ENCODE peak calls at places on chromosome 1, in five cellular contexts. X is Calu3, Q is mammary epithelial cell, T is C1 segment of cervical spinal cord, M is stromal cell of bone marrow. A is an unnamed sample.

GRCh38 chr1:233440952-233441401 is 113.5 kb downstream of the MAP3K21 start:
- DNase-seq in X (peak; percentile 40), Q (peak; percentile 58), T (no peak), M (peak; percentile 39), A (peak; percentile 6)

GRCh38 chr1:14140800-14141526 is 441.0 kb downstream of the PRDM2 start:
- DNase-seq in X (no peak), Q (no peak), T (peak; percentile 12), M (no peak), A (no peak)

GRCh38 chr1:153881764-153882163 is 41.0 kb downstream of the GATAD2B start:
- DNase-seq in X (no peak), Q (no peak), T (peak; percentile 1), M (no peak), A (no peak)

GRCh38 chr1:43225168-43225567 is 44.6 kb upstream of the TMEM125 start:
- DNase-seq in X (no peak), Q (no peak), T (no peak), M (no peak), A (no peak)

GRCh38 chr1:202812176-202813026 is 1.6 kb downstream of the PCAT6 start:
- DNase-seq in X (peak; percentile 28), Q (peak; percentile 51), T (no peak), M (no peak), A (no peak)

GRCh38 chr1:25146382-25146855 is 85.9 kb downstream of the SYF2 start:
- DNase-seq in X (no peak), Q (no peak), T (no peak), M (no peak), A (no peak)

GRCh38 chr1:112465122-112465521 is 43.6 kb upstream of the WNT2B start:
- DNase-seq in X (peak; percentile 4), Q (peak; percentile 52), T (no peak), M (peak; percentile 41), A (no peak)

GRCh38 chr1:34740161-34740875 is 14.5 kb upstream of the GJB5 start:
- DNase-seq in X (no peak), Q (peak; percentile 13), T (no peak), M (no peak), A (no peak)

GRCh38 chr1:35044406-35044805 is 12.7 kb upstream of the ZMYM6 start:
- DNase-seq in X (no peak), Q (no peak), T (no peak), M (no peak), A (no peak)

GRCh38 chr1:99717005-99717404 is 49.4 kb downstream of the FRRS1 start:
- DNase-seq in X (no peak), Q (no peak), T (no peak), M (no peak), A (no peak)

GRCh38 chr1:40141878-40142535 is 19.2 kb upstream of the RLF start:
- DNase-seq in X (peak; percentile 34), Q (no peak), T (no peak), M (no peak), A (no peak)

GRCh38 chr1:170494369-170494768 is 37.6 kb upstream of the GORAB start:
- DNase-seq in X (peak; percentile 56), Q (peak; percentile 48), T (no peak), M (no peak), A (no peak)

GRCh38 chr1:207073906-207074820 is 14.5 kb upstream of the C4BPB start:
- DNase-seq in X (no peak), Q (peak; percentile 89), T (no peak), M (no peak), A (no peak)

GRCh38 chr1:214584805-214585766 is 17.9 kb upstream of the CENPF start:
- DNase-seq in X (no peak), Q (peak; percentile 64), T (no peak), M (peak; percentile 52), A (no peak)

GRCh38 chr1:111499026-111499790 is 4.2 kb downstream of the ADORA3 start:
- DNase-seq in X (no peak), Q (peak; percentile 5), T (no peak), M (no peak), A (no peak)

GRCh38 chr1:69898403-69898947 is 306.9 kb downstream of the LRRC40 start:
- DNase-seq in X (no peak), Q (no peak), T (no peak), M (no peak), A (no peak)

GRCh38 chr1:216173315-216173714 is 249.9 kb downstream of the USH2A start:
- DNase-seq in X (no peak), Q (no peak), T (no peak), M (no peak), A (no peak)

GRCh38 chr1:220226752-220227151 is 45.5 kb downstream of the RAB3GAP2 start:
- DNase-seq in X (no peak), Q (no peak), T (no peak), M (no peak), A (no peak)

GRCh38 chr1:119853155-119853554 is 41.9 kb upstream of the REG4 start:
- DNase-seq in X (no peak), Q (no peak), T (no peak), M (no peak), A (no peak)

GRCh38 chr1:34266127-34266951 is 89.6 kb downstream of the C1orf94 start:
- DNase-seq in X (no peak), Q (no peak), T (no peak), M (no peak), A (no peak)

GRCh38 chr1:35573198-35573775 is at the start of gene TFAP2E:
- DNase-seq in X (peak; percentile 69), Q (peak; percentile 41), T (peak; percentile 23), M (no peak), A (no peak)

GRCh38 chr1:110125810-110126209 is 13.6 kb downstream of the UBL4B start:
- DNase-seq in X (no peak), Q (no peak), T (no peak), M (no peak), A (no peak)

GRCh38 chr1:179743679-179744400 is 749 bp downstream of the FAM163A start:
- DNase-seq in X (peak; percentile 6), Q (no peak), T (no peak), M (no peak), A (no peak)

GRCh38 chr1:112021263-112021662 is 31.8 kb upstream of the KCND3 start:
- DNase-seq in X (no peak), Q (no peak), T (no peak), M (no peak), A (no peak)

GRCh38 chr1:8061210-8061609 is 35.1 kb upstream of the ERRFI1 start:
- DNase-seq in X (peak; percentile 53), Q (peak; percentile 90), T (no peak), M (peak; percentile 95), A (no peak)

A was measured in T-helper 2 cell treated with Interferon-gamma antibody and Interleukin-4, amounts not matched to agents 5 μg/mL and 100 μg/mL, for 36 hours.